ENCODE peak calls at places on chromosomes 3 and 15, in five cellular contexts. One of them, this sample, is unnamed.

GRCh38 chr3:77348244-77348855 is 308.5 kb downstream of the ROBO2 start:
- DNase-seq in hepatocyte: peak
- DNase-seq in cardiac fibroblast: peak
- DNase-seq in germinal center: no peak
- DNase-seq in stomach: no peak
- DNase-seq in this sample: peak

GRCh38 chr3:112640864-112641751 is at the start of gene CCDC80:
- DNase-seq in cardiac fibroblast: peak
- DNase-seq in germinal center: no peak
- DNase-seq in hepatocyte: peak
- DNase-seq in stomach: no peak
- DNase-seq in this sample: no peak

GRCh38 chr3:33115024-33115768 is 1.4 kb downstream of the CRTAP start:
- DNase-seq in germinal center: no peak
- DNase-seq in stomach: peak
- DNase-seq in hepatocyte: peak
- DNase-seq in cardiac fibroblast: peak
- DNase-seq in this sample: no peak

GRCh38 chr3:177673105-177673804 is 476.0 kb upstream of the TBL1XR1 start:
- DNase-seq in stomach: no peak
- DNase-seq in germinal center: no peak
- DNase-seq in hepatocyte: peak
- DNase-seq in cardiac fibroblast: peak
- DNase-seq in this sample: no peak

GRCh38 chr15:25852696-25853524 is 10.2 kb downstream of the ATP10A start:
- DNase-seq in hepatocyte: no peak
- DNase-seq in stomach: no peak
- DNase-seq in cardiac fibroblast: peak
- DNase-seq in germinal center: no peak
- DNase-seq in this sample: no peak

GRCh38 chr3:71725279-71725991 is at the start of gene EIF4E3:
- DNase-seq in stomach: peak
- DNase-seq in hepatocyte: peak
- DNase-seq in germinal center: peak
- DNase-seq in cardiac fibroblast: no peak
- DNase-seq in this sample: peak

GRCh38 chr3:120062474-120062873 is 31.8 kb downstream of the GSK3B start:
- DNase-seq in hepatocyte: no peak
- DNase-seq in germinal center: no peak
- DNase-seq in stomach: no peak
- DNase-seq in cardiac fibroblast: peak
- DNase-seq in this sample: no peak

GRCh38 chr3:184380210-184380626 is 364 bp downstream of the CHRD start:
- DNase-seq in germinal center: peak
- DNase-seq in stomach: peak
- DNase-seq in hepatocyte: peak
- DNase-seq in cardiac fibroblast: peak
- DNase-seq in this sample: peak

GRCh38 chr15:96058103-96058851 is 272.2 kb upstream of the NR2F2 start:
- DNase-seq in cardiac fibroblast: peak
- DNase-seq in stomach: no peak
- DNase-seq in hepatocyte: no peak
- DNase-seq in germinal center: no peak
- DNase-seq in this sample: no peak

GRCh38 chr3:55882006-55882405 is 394.9 kb upstream of the WNT5A start:
- DNase-seq in hepatocyte: no peak
- DNase-seq in stomach: no peak
- DNase-seq in germinal center: no peak
- DNase-seq in cardiac fibroblast: no peak
- DNase-seq in this sample: no peak

GRCh38 chr3:45332493-45332892 is 55.9 kb upstream of the LARS2 start:
- DNase-seq in hepatocyte: no peak
- DNase-seq in cardiac fibroblast: no peak
- DNase-seq in stomach: no peak
- DNase-seq in germinal center: no peak
- DNase-seq in this sample: no peak

GRCh38 chr3:121736112-121736511 is 13.4 kb downstream of the GOLGB1 start:
- DNase-seq in hepatocyte: no peak
- DNase-seq in cardiac fibroblast: peak
- DNase-seq in germinal center: no peak
- DNase-seq in stomach: no peak
- DNase-seq in this sample: no peak

GRCh38 chr3:165855581-165855980 is 18.4 kb upstream of the BCHE start:
- DNase-seq in cardiac fibroblast: peak
- DNase-seq in hepatocyte: no peak
- DNase-seq in germinal center: no peak
- DNase-seq in stomach: no peak
- DNase-seq in this sample: no peak

GRCh38 chr15:90471769-90472168 is 58.0 kb upstream of the CRTC3 start:
- DNase-seq in germinal center: no peak
- DNase-seq in hepatocyte: no peak
- DNase-seq in cardiac fibroblast: no peak
- DNase-seq in stomach: no peak
- DNase-seq in this sample: no peak

GRCh38 chr3:62295571-62295970 is 77.8 kb downstream of the FEZF2 start:
- DNase-seq in germinal center: no peak
- DNase-seq in hepatocyte: no peak
- DNase-seq in cardiac fibroblast: no peak
- DNase-seq in stomach: no peak
- DNase-seq in this sample: no peak

GRCh38 chr3:4340411-4341335 is 37.5 kb downstream of the SETMAR start:
- DNase-seq in germinal center: no peak
- DNase-seq in stomach: no peak
- DNase-seq in cardiac fibroblast: peak
- DNase-seq in hepatocyte: peak
- DNase-seq in this sample: no peak

GRCh38 chr15:56361978-56362377 is 3.2 kb upstream of the TEX9 start:
- DNase-seq in hepatocyte: no peak
- DNase-seq in germinal center: no peak
- DNase-seq in stomach: no peak
- DNase-seq in cardiac fibroblast: no peak
- DNase-seq in this sample: no peak

GRCh38 chr15:67177750-67178149 is 76.7 kb downstream of the AAGAB start:
- DNase-seq in hepatocyte: no peak
- DNase-seq in germinal center: no peak
- DNase-seq in stomach: no peak
- DNase-seq in cardiac fibroblast: peak
- DNase-seq in this sample: no peak

GRCh38 chr3:122784436-122784835 is 9.2 kb downstream of the HSPBAP1 start:
- DNase-seq in germinal center: no peak
- DNase-seq in cardiac fibroblast: peak
- DNase-seq in stomach: no peak
- DNase-seq in hepatocyte: no peak
- DNase-seq in this sample: no peak

GRCh38 chr15:77311618-77312398 is 108.1 kb downstream of the PEAK1 start:
- DNase-seq in stomach: no peak
- DNase-seq in hepatocyte: peak
- DNase-seq in cardiac fibroblast: peak
- DNase-seq in germinal center: no peak
- DNase-seq in this sample: no peak

GRCh38 chr3:57079221-57079831 is 18.9 kb downstream of the SPATA12 start:
- DNase-seq in germinal center: peak
- DNase-seq in hepatocyte: peak
- DNase-seq in cardiac fibroblast: no peak
- DNase-seq in stomach: peak
- DNase-seq in this sample: peak

GRCh38 chr3:120879401-120879800 is 28.6 kb upstream of the STXBP5L start:
- DNase-seq in germinal center: no peak
- DNase-seq in cardiac fibroblast: no peak
- DNase-seq in stomach: no peak
- DNase-seq in hepatocyte: no peak
- DNase-seq in this sample: no peak

GRCh38 chr3:53202331-53203015 is 41.5 kb downstream of the PRKCD start:
- DNase-seq in stomach: no peak
- DNase-seq in germinal center: no peak
- DNase-seq in cardiac fibroblast: no peak
- DNase-seq in hepatocyte: no peak
- DNase-seq in this sample: no peak

GRCh38 chr15:52289629-52290081 is 5.9 kb downstream of the MYO5C start:
- DNase-seq in hepatocyte: no peak
- DNase-seq in cardiac fibroblast: no peak
- DNase-seq in stomach: peak
- DNase-seq in germinal center: no peak
- DNase-seq in this sample: no peak

GRCh38 chr3:119240101-119240581 is 537 bp downstream of the B4GALT4 start:
- DNase-seq in hepatocyte: peak
- DNase-seq in cardiac fibroblast: peak
- DNase-seq in germinal center: peak
- DNase-seq in stomach: no peak
- DNase-seq in this sample: no peak

GRCh38 chr3:22089284-22089683 is 338.3 kb upstream of the ZNF385D start:
- DNase-seq in cardiac fibroblast: peak
- DNase-seq in hepatocyte: peak
- DNase-seq in stomach: no peak
- DNase-seq in germinal center: peak
- DNase-seq in this sample: no peak

GRCh38 chr3:189272500-189273119 is 100.8 kb downstream of the TPRG1 start:
- DNase-seq in hepatocyte: peak
- DNase-seq in stomach: no peak
- DNase-seq in cardiac fibroblast: no peak
- DNase-seq in germinal center: no peak
- DNase-seq in this sample: no peak

GRCh38 chr3:115626006-115626409 is 2.7 kb downstream of the GAP43 start:
- DNase-seq in germinal center: no peak
- DNase-seq in cardiac fibroblast: no peak
- DNase-seq in hepatocyte: no peak
- DNase-seq in stomach: no peak
- DNase-seq in this sample: peak

GRCh38 chr15:63362873-63363272 is 18.8 kb downstream of the CA12 start:
- DNase-seq in germinal center: no peak
- DNase-seq in cardiac fibroblast: no peak
- DNase-seq in hepatocyte: no peak
- DNase-seq in stomach: no peak
- DNase-seq in this sample: no peak

GRCh38 chr3:196216081-196216564 is at the start of gene SLC51A:
- DNase-seq in stomach: no peak
- DNase-seq in germinal center: no peak
- DNase-seq in hepatocyte: no peak
- DNase-seq in cardiac fibroblast: no peak
- DNase-seq in this sample: no peak

GRCh38 chr15:60970246-60971170 is 258.6 kb downstream of the RORA start:
- DNase-seq in hepatocyte: no peak
- DNase-seq in germinal center: no peak
- DNase-seq in stomach: no peak
- DNase-seq in cardiac fibroblast: peak
- DNase-seq in this sample: no peak

GRCh38 chr15:69061414-69061842 is 46.9 kb downstream of the NOX5 start:
- DNase-seq in germinal center: no peak
- DNase-seq in stomach: no peak
- DNase-seq in hepatocyte: no peak
- DNase-seq in cardiac fibroblast: no peak
- DNase-seq in this sample: peak

GRCh38 chr15:41933771-41934170 is 38.6 kb downstream of the EHD4 start:
- DNase-seq in cardiac fibroblast: peak
- DNase-seq in germinal center: no peak
- DNase-seq in hepatocyte: peak
- DNase-seq in stomach: peak
- DNase-seq in this sample: no peak

GRCh38 chr15:66252411-66253295 is 897 bp downstream of the MEGF11 start:
- DNase-seq in germinal center: peak
- DNase-seq in stomach: peak
- DNase-seq in hepatocyte: peak
- DNase-seq in cardiac fibroblast: peak
- DNase-seq in this sample: peak

GRCh38 chr3:141456328-141456689 is 30.5 kb upstream of the RASA2 start:
- DNase-seq in hepatocyte: no peak
- DNase-seq in stomach: no peak
- DNase-seq in cardiac fibroblast: peak
- DNase-seq in germinal center: no peak
- DNase-seq in this sample: no peak

GRCh38 chr3:196341142-196341541 is 3.0 kb upstream of the TM4SF19 start:
- DNase-seq in stomach: no peak
- DNase-seq in hepatocyte: no peak
- DNase-seq in cardiac fibroblast: peak
- DNase-seq in germinal center: no peak
- DNase-seq in this sample: no peak

GRCh38 chr3:196890309-196890708 is 22.6 kb downstream of the SENP5 start:
- DNase-seq in hepatocyte: no peak
- DNase-seq in stomach: no peak
- DNase-seq in cardiac fibroblast: no peak
- DNase-seq in germinal center: no peak
- DNase-seq in this sample: no peak

GRCh38 chr3:63988943-63989342 is 34.4 kb downstream of the PSMD6 start:
- DNase-seq in germinal center: no peak
- DNase-seq in hepatocyte: no peak
- DNase-seq in cardiac fibroblast: no peak
- DNase-seq in stomach: no peak
- DNase-seq in this sample: no peak

GRCh38 chr15:75452968-75453702 is 1.6 kb upstream of the SIN3A start:
- DNase-seq in germinal center: peak
- DNase-seq in hepatocyte: peak
- DNase-seq in stomach: peak
- DNase-seq in cardiac fibroblast: peak
- DNase-seq in this sample: peak

This sample was measured in BE2C.